ENCODE peak calls at places on chromosomes 11 and 22, in eight cellular contexts. O is T-helper 17 cell; I is stimulated activated CD8-positive, alpha-beta memory T cell treated with anti-CD3 and anti-CD28 coated beads, Interleukin-7, amount 100 ng/mL, for 48 hours; H is GM10248; Z is activated CD4-positive, alpha-beta T cell treated with anti-CD3 and anti-CD28 coated beads, Interleukin-2, amount 50 U/mL, for 24 hours; G is heart right ventricle; J is RPMI7951; F is omental fat pad. E is an unnamed sample.

GRCh38 chr22:39723899-39724351 is 153.4 kb downstream of the CACNA1I start:
- DNase-seq in G (no peak), Z (no peak), H (no peak), J (peak; percentile 37), F (no peak), O (no peak), I (no peak), E (no peak)

GRCh38 chr11:28153586-28153985 is 45.4 kb downstream of the METTL15 start:
- DNase-seq in I (no peak), F (no peak), O (no peak), J (no peak), Z (no peak), G (no peak), H (no peak), E (no peak)

GRCh38 chr11:115676768-115677167 is 172.6 kb upstream of the CADM1 start:
- DNase-seq in J (peak; percentile 61), I (no peak), O (no peak), F (no peak), Z (no peak), H (no peak), G (no peak), E (no peak)

GRCh38 chr11:45737056-45737455 is 67.9 kb upstream of the SLC35C1 start:
- DNase-seq in O (no peak), Z (no peak), J (no peak), H (no peak), G (no peak), I (no peak), F (no peak), E (no peak)

GRCh38 chr22:40051322-40051721 is 56.6 kb downstream of the FAM83F start:
- DNase-seq in I (no peak), H (no peak), F (no peak), G (no peak), O (no peak), J (no peak), Z (no peak), E (no peak)

GRCh38 chr11:77073328-77074001 is 6.7 kb downstream of the CAPN5 start:
- DNase-seq in G (peak; percentile 82), I (no peak), F (peak; percentile 53), O (peak; percentile 1), J (peak; percentile 96), Z (no peak), H (no peak), E (no peak)

GRCh38 chr11:47259178-47259977 is 1.6 kb downstream of the NR1H3 start:
- DNase-seq in J (no peak), G (peak; percentile 45), I (no peak), H (peak; percentile 72), O (peak; percentile 17), F (no peak), Z (no peak), E (peak; percentile 70)

GRCh38 chr11:70471254-70471653 is 72.9 kb downstream of the CTTN start:
- DNase-seq in G (no peak), H (peak; percentile 69), O (no peak), Z (no peak), I (no peak), J (peak; percentile 33), F (no peak), E (peak; percentile 86)

GRCh38 chr11:113874920-113875413 is 405 bp downstream of the USP28 start:
- DNase-seq in J (no peak), I (peak; percentile 15), H (no peak), Z (peak; percentile 13), G (no peak), F (peak; percentile 29), O (no peak), E (no peak)

GRCh38 chr11:105823495-105824033 is 198.5 kb downstream of the MSANTD4 start:
- DNase-seq in Z (no peak), J (no peak), H (no peak), O (no peak), I (no peak), F (no peak), G (no peak), E (no peak)

GRCh38 chr11:45560153-45560934 is 105.1 kb downstream of the CHST1 start:
- DNase-seq in H (no peak), J (no peak), G (peak; percentile 37), F (no peak), O (no peak), Z (no peak), I (no peak), E (no peak)

GRCh38 chr22:19693581-19693980 is 20.7 kb upstream of the SEPTIN5 start:
- DNase-seq in O (no peak), F (no peak), G (no peak), H (no peak), Z (no peak), J (no peak), I (no peak), E (no peak)

GRCh38 chr11:692824-693414 is 2.1 kb downstream of the DEAF1 start:
- DNase-seq in H (no peak), J (no peak), I (no peak), O (peak; percentile 60), Z (no peak), F (no peak), G (no peak), E (no peak)

GRCh38 chr11:88402784-88403183 is 65.2 kb upstream of the CTSC start:
- DNase-seq in Z (no peak), O (no peak), J (peak; percentile 30), H (no peak), G (no peak), I (no peak), F (no peak), E (no peak)

GRCh38 chr11:119764108-119764874 is 35.3 kb upstream of the NECTIN1 start:
- DNase-seq in H (no peak), Z (no peak), O (no peak), J (peak; percentile 24), G (peak; percentile 56), I (no peak), F (no peak), E (no peak)

GRCh38 chr22:43479311-43479710 is 67.5 kb downstream of the MPPED1 start:
- DNase-seq in Z (no peak), H (no peak), G (no peak), J (no peak), F (no peak), I (no peak), O (no peak), E (no peak)

GRCh38 chr11:76682681-76683080 is 12.1 kb upstream of the LRRC32 start:
- DNase-seq in J (no peak), F (no peak), H (no peak), Z (no peak), I (no peak), O (no peak), G (no peak), E (no peak)

GRCh38 chr11:125429174-125429707 is 66.8 kb downstream of the FEZ1 start:
- DNase-seq in J (peak; percentile 43), I (peak; percentile 36), G (peak; percentile 64), F (peak; percentile 35), Z (no peak), O (peak; percentile 16), H (peak; percentile 79), E (peak; percentile 71)

GRCh38 chr22:26566994-26567393 is 22.9 kb downstream of the TPST2 start:
- DNase-seq in F (no peak), H (no peak), I (no peak), J (no peak), O (no peak), G (no peak), Z (no peak), E (no peak)

GRCh38 chr11:33553486-33553885 is 147.1 kb downstream of the C11orf91 start:
- DNase-seq in O (no peak), Z (no peak), F (no peak), J (peak; percentile 51), G (no peak), H (no peak), I (no peak), E (no peak)

GRCh38 chr11:95445746-95446333 is 214.8 kb upstream of the SESN3 start:
- DNase-seq in H (no peak), Z (no peak), I (no peak), G (no peak), O (no peak), J (no peak), F (no peak), E (no peak)

GRCh38 chr22:36073476-36073875 is 44.9 kb upstream of the RBFOX2 start:
- DNase-seq in J (no peak), O (no peak), F (no peak), H (no peak), Z (no peak), I (no peak), G (no peak), E (no peak)

GRCh38 chr11:110134120-110134519 is 40.9 kb downstream of the ZC3H12C start:
- DNase-seq in H (no peak), F (no peak), I (no peak), O (no peak), Z (no peak), G (no peak), J (no peak), E (no peak)

GRCh38 chr22:29344137-29344536 is 28.6 kb upstream of the RASL10A start:
- DNase-seq in H (no peak), F (peak; percentile 39), Z (no peak), J (peak; percentile 90), I (no peak), O (no peak), G (peak; percentile 57), E (no peak)

GRCh38 chr11:79661373-79661772 is 220.5 kb upstream of the TENM4 start:
- DNase-seq in Z (no peak), F (no peak), J (no peak), O (no peak), H (no peak), I (no peak), G (no peak), E (no peak)

GRCh38 chr11:122727101-122727929 is 71.8 kb downstream of the UBASH3B start:
- DNase-seq in I (no peak), H (peak; percentile 66), J (peak; percentile 49), F (no peak), G (no peak), Z (no peak), O (no peak), E (no peak)

GRCh38 chr11:112470355-112470754 is 209.7 kb upstream of the PLET1 start:
- DNase-seq in H (no peak), J (peak; percentile 11), I (no peak), O (no peak), F (no peak), Z (no peak), G (no peak), E (no peak)

GRCh38 chr11:77154381-77155081 is 26.5 kb downstream of the MYO7A start:
- DNase-seq in J (no peak), I (no peak), G (peak; percentile 57), F (no peak), H (no peak), O (no peak), Z (no peak), E (no peak)

GRCh38 chr22:32858121-32858703 is 56.7 kb downstream of the TIMP3 start:
- DNase-seq in O (no peak), F (no peak), G (no peak), J (no peak), I (no peak), Z (no peak), H (no peak), E (no peak)

GRCh38 chr11:17719028-17719939 is at the start of gene MYOD1:
- DNase-seq in O (no peak), G (no peak), J (peak; percentile 13), I (no peak), Z (no peak), H (no peak), F (no peak), E (no peak)

GRCh38 chr11:67310246-67311050 is 7.1 kb downstream of the SSH3 start:
- DNase-seq in F (no peak), I (no peak), J (no peak), H (no peak), O (no peak), Z (no peak), G (no peak), E (no peak)

GRCh38 chr11:86596861-86597632 is 75.4 kb downstream of the ME3 start:
- DNase-seq in I (no peak), F (no peak), J (peak; percentile 50), Z (no peak), H (no peak), O (no peak), G (peak; percentile 75), E (no peak)